ENCODE peak calls at places on chromosomes 1 and 21, in four cellular contexts. U, A, W and N are unnamed samples.

GRCh38 chr1:25997759-25998074 is at the start of gene PAFAH2:
- DNase-seq in A (no peak), W (no peak), U (no peak), N (no peak)

GRCh38 chr1:4152266-4152665 is 252.2 kb upstream of the C1orf174 start:
- DNase-seq in A (no peak), U (no peak), W (no peak), N (no peak)

GRCh38 chr1:182259229-182259872 is 132.2 kb downstream of the GLUL start:
- DNase-seq in U (no peak), A (no peak), W (peak; percentile 66), N (no peak)

GRCh38 chr1:230167419-230167852 is 100.4 kb downstream of the GALNT2 start:
- DNase-seq in W (peak; percentile 54), A (peak; percentile 62), U (peak; percentile 49), N (peak; percentile 51)

GRCh38 chr1:61053281-61053711 is 29.1 kb upstream of the NFIA start:
- DNase-seq in U (no peak), A (no peak), W (no peak), N (no peak)

GRCh38 chr1:44584167-44584566 is 90.1 kb downstream of the TMEM53 start:
- DNase-seq in U (no peak), A (no peak), W (no peak), N (peak; percentile 57)

GRCh38 chr1:160224606-160225005 is 19.4 kb downstream of the PEA15 start:
- DNase-seq in A (no peak), U (no peak), W (no peak), N (no peak)

GRCh38 chr1:192706936-192707335 is 71.0 kb downstream of the RGS13 start:
- DNase-seq in W (no peak), A (no peak), U (no peak), N (no peak)

GRCh38 chr1:10634428-10635384 is 160.0 kb downstream of the PEX14 start:
- DNase-seq in A (no peak), W (no peak), U (no peak), N (no peak)

GRCh38 chr1:31799895-31800676 is 15.7 kb downstream of the SPOCD1 start:
- DNase-seq in A (no peak), U (no peak), W (no peak), N (no peak)

GRCh38 chr1:203652718-203653461 is 26.3 kb downstream of the ATP2B4 start:
- DNase-seq in W (peak; percentile 49), U (no peak), A (no peak), N (no peak)

GRCh38 chr1:1202831-1203560 is 3.4 kb downstream of the TNFRSF18 start:
- DNase-seq in W (no peak), A (peak; percentile 48), U (no peak), N (no peak)

GRCh38 chr1:114395863-114396262 is 115.1 kb downstream of the TRIM33 start:
- DNase-seq in W (no peak), U (no peak), A (no peak), N (no peak)

GRCh38 chr21:18041012-18041411 is 203.6 kb upstream of the CHODL start:
- DNase-seq in U (peak; percentile 45), W (no peak), A (no peak), N (peak; percentile 55)

GRCh38 chr1:96292141-96292540 is 429.4 kb upstream of the PTBP2 start:
- DNase-seq in U (no peak), A (no peak), W (no peak), N (no peak)

GRCh38 chr1:61049850-61050540 is 32.4 kb upstream of the NFIA start:
- DNase-seq in A (peak; percentile 99), U (peak; percentile 70), W (no peak), N (peak; percentile 94)

GRCh38 chr1:183864611-183865010 is 59.7 kb downstream of the RGL1 start:
- DNase-seq in W (no peak), A (no peak), U (no peak), N (no peak)

GRCh38 chr1:66443793-66444192 is 90.2 kb upstream of the SGIP1 start:
- DNase-seq in A (no peak), W (no peak), U (no peak), N (no peak)

GRCh38 chr1:41382531-41383090 is 21.4 kb downstream of the FOXO6 start:
- DNase-seq in A (no peak), W (no peak), U (no peak), N (no peak)

GRCh38 chr1:155970531-155971167 is 7.7 kb downstream of the ARHGEF2 start:
- DNase-seq in W (no peak), U (no peak), A (no peak), N (no peak)

GRCh38 chr1:11688506-11688905 is 3.0 kb upstream of the DRAXIN start:
- DNase-seq in A (no peak), U (no peak), W (no peak), N (no peak)

GRCh38 chr1:101060992-101061391 is 35.4 kb upstream of the DPH5 start:
- DNase-seq in U (no peak), W (no peak), A (no peak), N (no peak)

GRCh38 chr1:228478912-228479665 is 8.1 kb upstream of the RNF187 start:
- DNase-seq in W (no peak), A (peak; percentile 63), U (no peak), N (no peak)

GRCh38 chr1:183884512-183884911 is 79.6 kb downstream of the RGL1 start:
- DNase-seq in W (no peak), A (no peak), U (no peak), N (no peak)

GRCh38 chr21:25733859-25734653 is 648 bp downstream of the ATP5PF start:
- DNase-seq in W (no peak), U (peak; percentile 62), A (no peak), N (no peak)

GRCh38 chr1:26786437-26787380 is 1.0 kb upstream of the PIGV start:
- DNase-seq in W (no peak), U (peak; percentile 71), A (peak; percentile 63), N (no peak)

GRCh38 chr1:11700655-11701467 is 9.4 kb downstream of the DRAXIN start:
- DNase-seq in U (no peak), A (peak; percentile 58), W (no peak), N (no peak)

GRCh38 chr1:161427733-161428516 is 60.2 kb upstream of the CFAP126 start:
- DNase-seq in W (peak; percentile 72), A (peak; percentile 87), U (peak; percentile 35), N (peak; percentile 49)

GRCh38 chr1:1088036-1088800 is 14.1 kb upstream of the RNF223 start:
- DNase-seq in W (no peak), A (no peak), U (no peak), N (no peak)

GRCh38 chr1:26526287-26526686 is 3.3 kb upstream of the RPS6KA1 start:
- DNase-seq in A (no peak), W (no peak), U (no peak), N (no peak)

GRCh38 chr1:14222086-14222485 is 376.4 kb upstream of the KAZN start:
- DNase-seq in W (no peak), A (no peak), U (no peak), N (no peak)

GRCh38 chr1:1121611-1122077 is 5.8 kb upstream of the C1orf159 start:
- DNase-seq in A (no peak), W (no peak), U (no peak), N (no peak)

GRCh38 chr1:187928288-187928687 is 1099.5 kb downstream of the PLA2G4A start:
- DNase-seq in U (peak; percentile 29), A (no peak), W (no peak), N (peak; percentile 47)
- TF ChIP-seq ZNF274 in U (no peak), A (no peak), W (no peak), N (no peak)

DNA sequence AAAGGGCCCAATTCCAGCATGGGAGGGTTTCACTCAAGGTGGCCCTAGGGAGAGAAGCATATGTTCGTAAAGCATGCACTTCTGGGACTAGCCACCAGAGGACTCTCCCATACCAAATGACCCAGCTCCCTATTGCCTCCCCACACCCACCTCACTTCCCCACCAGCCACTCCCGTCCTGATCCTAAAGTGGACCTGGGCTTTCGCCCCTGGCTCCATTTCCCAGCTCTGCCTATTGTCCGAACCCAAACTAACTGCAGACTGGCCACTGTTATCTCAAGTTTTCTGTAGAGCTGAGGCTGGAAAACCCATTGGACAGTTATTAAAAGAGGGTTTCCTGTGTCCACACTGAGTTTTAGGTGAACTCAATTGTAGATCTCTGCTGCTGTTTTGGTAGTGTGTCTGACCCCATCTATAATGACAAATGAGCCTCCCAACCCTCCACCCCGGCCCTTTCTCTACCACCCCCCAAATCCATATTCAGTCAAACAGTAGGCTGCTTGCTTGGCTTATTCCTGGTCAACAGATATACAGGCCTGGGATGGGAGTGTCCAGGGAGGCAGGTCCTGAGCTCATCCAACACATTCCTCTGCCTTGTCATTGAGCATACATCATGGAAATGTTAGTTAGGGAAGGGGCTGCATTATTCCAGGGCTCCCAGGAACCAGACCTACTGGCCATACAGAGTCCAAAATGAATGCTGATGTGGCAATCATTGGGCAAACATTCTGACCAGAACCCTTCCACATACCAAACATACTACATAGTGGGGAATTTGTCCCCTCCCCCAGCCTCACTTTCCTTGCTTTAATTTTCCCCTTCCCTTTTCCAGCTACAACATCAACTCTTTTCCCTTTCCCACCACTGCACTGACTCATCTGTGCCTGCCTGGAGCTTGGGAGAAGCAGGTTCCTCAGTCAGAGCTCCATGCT is 59.2 kb downstream of the ABCA4 start:
- DNase-seq in A (peak; percentile 79), U (peak; percentile 97), W (no peak), N (no peak)
- TF ChIP-seq SUZ12 in A (no peak), U (no peak), W (no peak), N (no peak)

DNA sequence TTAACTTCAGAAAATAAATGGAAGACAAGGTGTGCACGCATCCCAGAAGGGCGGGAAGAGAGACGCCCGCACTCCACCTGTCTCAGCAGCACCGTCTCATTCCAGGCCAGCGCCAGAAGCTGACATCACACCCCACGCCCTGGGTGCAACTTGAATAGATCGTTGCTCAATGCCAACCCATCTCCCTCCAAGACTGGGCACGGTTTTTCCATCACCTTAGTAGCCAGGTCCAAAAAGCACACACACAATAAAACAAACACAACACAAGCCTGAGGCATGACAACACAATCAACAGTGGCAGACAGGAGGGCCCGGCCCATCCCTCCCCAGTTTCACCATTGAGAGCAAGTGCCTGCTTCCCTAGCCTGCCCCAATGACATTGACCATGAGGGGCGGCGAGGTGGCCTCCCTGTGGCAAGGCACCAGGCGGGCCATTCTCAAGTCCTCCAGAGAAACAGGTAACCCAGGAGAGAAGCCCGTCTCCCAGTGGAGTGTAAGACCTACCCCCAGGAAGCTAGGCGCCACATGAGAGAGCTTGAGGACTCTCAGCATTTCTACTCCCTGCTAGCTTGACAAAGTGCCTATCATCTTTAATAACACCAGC is 2.7 kb downstream of the IFFO2 start:
- DNase-seq in U (no peak), W (no peak), A (no peak), N (no peak)
- H3K9ac ChIP-seq in U (peak overlapping the region; percentile 72), W (peak overlapping the region; percentile 52), A (no peak overlapping the region), N (no peak overlapping the region)

DNA sequence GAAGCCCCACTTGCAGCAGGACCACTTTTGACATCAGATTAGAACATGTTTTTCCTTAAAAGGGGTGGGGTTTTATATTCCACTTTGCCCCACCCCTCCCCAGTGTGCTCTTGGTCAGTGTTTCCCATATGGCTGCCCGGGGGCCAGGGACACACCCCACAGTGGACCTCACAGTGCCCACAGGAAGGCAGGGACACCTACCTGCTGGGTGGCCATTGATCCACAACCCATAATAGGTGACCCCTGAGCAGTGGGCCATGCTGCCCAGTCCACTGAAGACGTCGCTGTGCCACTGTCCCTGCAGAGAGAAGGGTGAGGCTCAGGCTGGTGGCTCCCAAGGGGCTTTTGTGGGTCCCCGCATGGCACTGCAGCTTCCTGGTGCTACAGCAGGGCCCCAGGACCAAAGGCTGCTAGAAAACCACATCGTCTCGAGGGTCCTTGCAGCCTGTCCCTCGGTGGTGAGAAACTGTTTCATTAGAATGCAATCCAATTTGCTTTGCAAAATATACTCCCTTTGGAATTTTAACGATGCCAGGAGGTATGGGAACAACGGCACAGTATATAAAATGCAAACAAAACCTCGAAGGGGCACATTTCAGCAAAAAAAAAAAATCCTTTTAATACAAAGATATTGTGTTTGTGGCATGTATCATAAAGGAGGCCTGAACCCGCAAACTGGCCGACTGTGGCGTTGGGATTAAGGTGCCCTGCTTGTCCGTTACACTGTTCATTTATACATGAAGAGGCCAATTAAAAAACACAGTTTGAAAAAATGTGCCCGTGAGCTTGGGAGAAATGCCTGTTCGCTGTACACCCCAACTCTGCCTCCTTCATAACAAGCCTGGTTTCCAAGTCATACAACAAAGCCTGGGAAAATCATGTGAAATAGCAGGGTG is 16.8 kb downstream of the MORN1 start:
- DNase-seq in U (no peak), A (no peak), W (no peak), N (no peak)
- TF ChIP-seq ZNF274 in U (no peak), A (no peak), W (no peak), N (no peak)